ENCODE peak calls at places on chromosomes 2 and 18, in four cellular contexts. Q, X, K and A are unnamed samples.

GRCh38 chr2:31138037-31138962 is at the start of gene GALNT14:
- DNase-seq in X (no peak), Q (peak; percentile 65), K (peak; percentile 56), A (peak; percentile 90)

GRCh38 chr18:31325051-31325450 is 7.1 kb downstream of the DSG1 start:
- DNase-seq in K (no peak), X (no peak), Q (no peak), A (no peak)

GRCh38 chr2:98039085-98039756 is 43.5 kb upstream of the TMEM131 start:
- DNase-seq in X (no peak), K (no peak), Q (no peak), A (no peak)

GRCh38 chr2:126827371-126827770 is 71.3 kb upstream of the TEX51 start:
- DNase-seq in X (no peak), Q (no peak), K (peak; percentile 17), A (no peak)

GRCh38 chr2:224838335-224838734 is 122.2 kb upstream of the CCDC195 start:
- DNase-seq in K (no peak), Q (no peak), X (no peak), A (no peak)

GRCh38 chr2:38093503-38093902 is 17.6 kb upstream of the CYP1B1 start:
- DNase-seq in K (no peak), X (no peak), Q (no peak), A (no peak)

GRCh38 chr2:51084750-51085149 is 52.8 kb upstream of the NRXN1 start:
- DNase-seq in X (no peak), Q (no peak), K (no peak), A (no peak)

GRCh38 chr18:39414009-39414700 is 1848.6 kb upstream of the CELF4 start:
- DNase-seq in X (no peak), K (no peak), Q (no peak), A (no peak)

GRCh38 chr2:226791487-226792081 is 8.0 kb downstream of the IRS1 start:
- DNase-seq in X (peak; percentile 22), Q (peak; percentile 92), K (peak; percentile 83), A (peak; percentile 96)

GRCh38 chr2:113138428-113139322 is 11.3 kb downstream of the IL1RN start:
- DNase-seq in K (peak; percentile 79), Q (peak; percentile 65), X (peak; percentile 44), A (peak; percentile 74)

GRCh38 chr2:152924219-152924618 is 205.8 kb downstream of the ARL6IP6 start:
- DNase-seq in Q (no peak), K (no peak), X (no peak), A (no peak)

GRCh38 chr2:206708286-206708685 is 9.9 kb downstream of the DYTN start:
- DNase-seq in K (no peak), Q (no peak), X (no peak), A (no peak)

GRCh38 chr18:75538727-75539126 is 111.2 kb upstream of the SMIM21 start:
- DNase-seq in X (no peak), K (no peak), Q (no peak), A (no peak)

GRCh38 chr2:24080721-24081120 is 3.9 kb downstream of the TP53I3 start:
- DNase-seq in K (no peak), Q (no peak), X (no peak), A (no peak)

GRCh38 chr2:241854342-241855244 is 4.1 kb downstream of the PDCD1 start:
- DNase-seq in Q (no peak), K (no peak), X (no peak), A (no peak)

GRCh38 chr2:40027968-40028367 is 248.9 kb upstream of the THUMPD2 start:
- DNase-seq in K (no peak), X (no peak), Q (no peak), A (no peak)

GRCh38 chr2:236365258-236366048 is 101.2 kb upstream of the ASB18 start:
- DNase-seq in Q (no peak), K (no peak), X (no peak), A (no peak)

GRCh38 chr18:3061581-3062416 is 48.9 kb upstream of the LPIN2 start:
- DNase-seq in X (no peak), Q (peak; percentile 56), K (no peak), A (peak; percentile 37)

GRCh38 chr2:216183459-216183858 is 74.3 kb downstream of the XRCC5 start:
- DNase-seq in K (no peak), Q (no peak), X (peak; percentile 39), A (no peak)

GRCh38 chr2:24454258-24454657 is 36.8 kb upstream of the NCOA1 start:
- DNase-seq in Q (no peak), K (no peak), X (no peak), A (no peak)

GRCh38 chr18:45958730-45959129 is 8.4 kb downstream of the EPG5 start:
- DNase-seq in X (no peak), K (no peak), Q (no peak), A (no peak)

GRCh38 chr2:137185378-137186078 is 420.2 kb downstream of the THSD7B start:
- DNase-seq in X (no peak), Q (no peak), K (no peak), A (no peak)

GRCh38 chr2:161662373-161662772 is 38.2 kb downstream of the SLC4A10 start:
- DNase-seq in Q (no peak), X (no peak), K (no peak), A (no peak)

GRCh38 chr2:96531872-96532505 is 4.6 kb upstream of the ARID5A start:
- DNase-seq in K (peak; percentile 30), Q (peak; percentile 71), X (no peak), A (peak; percentile 87)

GRCh38 chr2:234770081-234770506 is 181.7 kb upstream of the SH3BP4 start:
- DNase-seq in Q (no peak), X (no peak), K (peak; percentile 14), A (no peak)

GRCh38 chr18:23257686-23258565 is 122.6 kb downstream of the CABLES1 start:
- DNase-seq in Q (no peak), K (no peak), X (no peak), A (no peak)